ENCODE peak calls at places on chromosomes 7 and 10, in ten cellular contexts. One of them, this sample, is unnamed.

GRCh38 chr7:151091003-151091402 is 4.7 kb downstream of the AGAP3 start:
- DNase-seq in activated naive CD8-positive, alpha-beta T cell treated with anti-CD3 and anti-CD28 coated beads for 36 hours: no peak
- DNase-seq in heart right ventricle: no peak
- DNase-seq in fibroblast of the conjunctiva: no peak
- DNase-seq in GM10248: no peak
- DNase-seq in effector CD4-positive, alpha-beta T cell: no peak
- DNase-seq in stimulated activated CD4-positive, alpha-beta T cell treated with anti-CD3 and anti-CD28 coated beads, Interleukin-4, amount 100 ng/mL, for 4 hours: no peak
- DNase-seq in LoVo: no peak
- DNase-seq in tibial artery: no peak
- DNase-seq in RWPE1: no peak
- DNase-seq in this sample: no peak

GRCh38 chr7:89623018-89623672 is 531.1 kb upstream of the STEAP1 start:
- DNase-seq in RWPE1: peak
- DNase-seq in heart right ventricle: no peak
- DNase-seq in tibial artery: no peak
- DNase-seq in LoVo: peak
- DNase-seq in activated naive CD8-positive, alpha-beta T cell treated with anti-CD3 and anti-CD28 coated beads for 36 hours: no peak
- DNase-seq in stimulated activated CD4-positive, alpha-beta T cell treated with anti-CD3 and anti-CD28 coated beads, Interleukin-4, amount 100 ng/mL, for 4 hours: no peak
- DNase-seq in effector CD4-positive, alpha-beta T cell: no peak
- DNase-seq in fibroblast of the conjunctiva: peak
- DNase-seq in GM10248: peak
- DNase-seq in this sample: no peak

GRCh38 chr7:97731736-97732370 is at the start of gene TAC1:
- DNase-seq in RWPE1: no peak
- DNase-seq in LoVo: no peak
- DNase-seq in fibroblast of the conjunctiva: peak
- DNase-seq in effector CD4-positive, alpha-beta T cell: no peak
- DNase-seq in GM10248: no peak
- DNase-seq in heart right ventricle: no peak
- DNase-seq in stimulated activated CD4-positive, alpha-beta T cell treated with anti-CD3 and anti-CD28 coated beads, Interleukin-4, amount 100 ng/mL, for 4 hours: no peak
- DNase-seq in activated naive CD8-positive, alpha-beta T cell treated with anti-CD3 and anti-CD28 coated beads for 36 hours: peak
- DNase-seq in tibial artery: peak
- DNase-seq in this sample: no peak

GRCh38 chr10:69681436-69681835 is 51.4 kb downstream of the FAM241B start:
- DNase-seq in RWPE1: no peak
- DNase-seq in fibroblast of the conjunctiva: no peak
- DNase-seq in LoVo: no peak
- DNase-seq in activated naive CD8-positive, alpha-beta T cell treated with anti-CD3 and anti-CD28 coated beads for 36 hours: no peak
- DNase-seq in stimulated activated CD4-positive, alpha-beta T cell treated with anti-CD3 and anti-CD28 coated beads, Interleukin-4, amount 100 ng/mL, for 4 hours: no peak
- DNase-seq in GM10248: no peak
- DNase-seq in effector CD4-positive, alpha-beta T cell: no peak
- DNase-seq in heart right ventricle: no peak
- DNase-seq in tibial artery: peak
- DNase-seq in this sample: no peak

GRCh38 chr7:131284702-131285419 is 42.8 kb upstream of the MKLN1 start:
- DNase-seq in RWPE1: no peak
- DNase-seq in fibroblast of the conjunctiva: no peak
- DNase-seq in effector CD4-positive, alpha-beta T cell: no peak
- DNase-seq in GM10248: no peak
- DNase-seq in LoVo: no peak
- DNase-seq in stimulated activated CD4-positive, alpha-beta T cell treated with anti-CD3 and anti-CD28 coated beads, Interleukin-4, amount 100 ng/mL, for 4 hours: no peak
- DNase-seq in activated naive CD8-positive, alpha-beta T cell treated with anti-CD3 and anti-CD28 coated beads for 36 hours: no peak
- DNase-seq in heart right ventricle: peak
- DNase-seq in tibial artery: peak
- DNase-seq in this sample: no peak

GRCh38 chr10:63072951-63073350 is 60.2 kb upstream of the NRBF2 start:
- DNase-seq in stimulated activated CD4-positive, alpha-beta T cell treated with anti-CD3 and anti-CD28 coated beads, Interleukin-4, amount 100 ng/mL, for 4 hours: no peak
- DNase-seq in heart right ventricle: no peak
- DNase-seq in LoVo: no peak
- DNase-seq in effector CD4-positive, alpha-beta T cell: no peak
- DNase-seq in fibroblast of the conjunctiva: no peak
- DNase-seq in activated naive CD8-positive, alpha-beta T cell treated with anti-CD3 and anti-CD28 coated beads for 36 hours: no peak
- DNase-seq in RWPE1: no peak
- DNase-seq in tibial artery: no peak
- DNase-seq in GM10248: no peak
- DNase-seq in this sample: no peak

GRCh38 chr7:7177044-7177517 is 5.3 kb upstream of the C1GALT1 start:
- DNase-seq in heart right ventricle: no peak
- DNase-seq in activated naive CD8-positive, alpha-beta T cell treated with anti-CD3 and anti-CD28 coated beads for 36 hours: no peak
- DNase-seq in tibial artery: no peak
- DNase-seq in RWPE1: peak
- DNase-seq in effector CD4-positive, alpha-beta T cell: no peak
- DNase-seq in LoVo: peak
- DNase-seq in fibroblast of the conjunctiva: no peak
- DNase-seq in GM10248: no peak
- DNase-seq in stimulated activated CD4-positive, alpha-beta T cell treated with anti-CD3 and anti-CD28 coated beads, Interleukin-4, amount 100 ng/mL, for 4 hours: no peak
- DNase-seq in this sample: no peak

GRCh38 chr10:77974396-77975074 is 48.0 kb upstream of the DLG5 start:
- DNase-seq in LoVo: no peak
- DNase-seq in activated naive CD8-positive, alpha-beta T cell treated with anti-CD3 and anti-CD28 coated beads for 36 hours: no peak
- DNase-seq in tibial artery: no peak
- DNase-seq in effector CD4-positive, alpha-beta T cell: no peak
- DNase-seq in stimulated activated CD4-positive, alpha-beta T cell treated with anti-CD3 and anti-CD28 coated beads, Interleukin-4, amount 100 ng/mL, for 4 hours: no peak
- DNase-seq in GM10248: no peak
- DNase-seq in RWPE1: no peak
- DNase-seq in heart right ventricle: no peak
- DNase-seq in fibroblast of the conjunctiva: peak
- DNase-seq in this sample: no peak

GRCh38 chr10:13891542-13892431 is 305.0 kb downstream of the PRPF18 start:
- DNase-seq in activated naive CD8-positive, alpha-beta T cell treated with anti-CD3 and anti-CD28 coated beads for 36 hours: peak
- DNase-seq in fibroblast of the conjunctiva: no peak
- DNase-seq in effector CD4-positive, alpha-beta T cell: no peak
- DNase-seq in GM10248: peak
- DNase-seq in stimulated activated CD4-positive, alpha-beta T cell treated with anti-CD3 and anti-CD28 coated beads, Interleukin-4, amount 100 ng/mL, for 4 hours: peak
- DNase-seq in RWPE1: peak
- DNase-seq in LoVo: no peak
- DNase-seq in heart right ventricle: peak
- DNase-seq in tibial artery: peak
- DNase-seq in this sample: no peak

GRCh38 chr7:158017226-158018060 is 570.2 kb downstream of the PTPRN2 start:
- DNase-seq in tibial artery: peak
- DNase-seq in activated naive CD8-positive, alpha-beta T cell treated with anti-CD3 and anti-CD28 coated beads for 36 hours: no peak
- DNase-seq in GM10248: no peak
- DNase-seq in RWPE1: no peak
- DNase-seq in heart right ventricle: no peak
- DNase-seq in LoVo: no peak
- DNase-seq in effector CD4-positive, alpha-beta T cell: no peak
- DNase-seq in stimulated activated CD4-positive, alpha-beta T cell treated with anti-CD3 and anti-CD28 coated beads, Interleukin-4, amount 100 ng/mL, for 4 hours: no peak
- DNase-seq in fibroblast of the conjunctiva: no peak
- DNase-seq in this sample: no peak